ENCODE peak calls at places on chromosomes 4 and X, in six cellular contexts. One of them, this sample, is unnamed.

GRCh38 chr4:75248770-75249467 is 265.3 kb downstream of the RCHY1 start:
- DNase-seq in fibroblast of lung: no peak
- DNase-seq in WERI-Rb-1: no peak
- DNase-seq in HFFc6: no peak
- DNase-seq in cardiac fibroblast: peak; percentile 6
- DNase-seq in astrocyte of the spinal cord: no peak
- DNase-seq in this sample: no peak

GRCh38 chrX:374566-374965 is 12.1 kb downstream of the PPP2R3B start:
- DNase-seq in fibroblast of lung: no peak
- DNase-seq in WERI-Rb-1: no peak
- DNase-seq in HFFc6: no peak
- DNase-seq in cardiac fibroblast: no peak
- DNase-seq in astrocyte of the spinal cord: no peak
- DNase-seq in this sample: no peak

GRCh38 chr4:80529021-80529420 is 193.5 kb downstream of the CFAP299 start:
- DNase-seq in fibroblast of lung: peak; percentile 43
- DNase-seq in WERI-Rb-1: no peak
- DNase-seq in HFFc6: no peak
- DNase-seq in cardiac fibroblast: peak; percentile 7
- DNase-seq in astrocyte of the spinal cord: no peak
- DNase-seq in this sample: no peak

GRCh38 chr4:15765910-15766703 is 12.0 kb upstream of the CD38 start:
- DNase-seq in fibroblast of lung: no peak
- DNase-seq in WERI-Rb-1: no peak
- DNase-seq in HFFc6: no peak
- DNase-seq in cardiac fibroblast: no peak
- DNase-seq in astrocyte of the spinal cord: no peak
- DNase-seq in this sample: no peak

GRCh38 chrX:17459596-17459995 is 84.6 kb downstream of the NHS start:
- DNase-seq in fibroblast of lung: peak; percentile 70
- DNase-seq in WERI-Rb-1: no peak
- DNase-seq in HFFc6: no peak
- DNase-seq in cardiac fibroblast: peak; percentile 26
- DNase-seq in astrocyte of the spinal cord: peak; percentile 45
- DNase-seq in this sample: no peak

GRCh38 chrX:28582494-28582893 is 4.8 kb upstream of the IL1RAPL1 start:
- DNase-seq in fibroblast of lung: peak; percentile 32
- DNase-seq in WERI-Rb-1: no peak
- DNase-seq in HFFc6: no peak
- DNase-seq in cardiac fibroblast: no peak
- DNase-seq in astrocyte of the spinal cord: no peak
- DNase-seq in this sample: no peak

GRCh38 chr4:142480244-142480643 is 365.9 kb downstream of the INPP4B start:
- DNase-seq in fibroblast of lung: peak; percentile 12
- DNase-seq in WERI-Rb-1: no peak
- DNase-seq in HFFc6: peak; percentile 54
- DNase-seq in cardiac fibroblast: no peak
- DNase-seq in astrocyte of the spinal cord: peak; percentile 30
- DNase-seq in this sample: no peak

GRCh38 chr4:8560265-8561047 is 19.7 kb upstream of the GPR78 start:
- DNase-seq in fibroblast of lung: no peak
- DNase-seq in WERI-Rb-1: no peak
- DNase-seq in HFFc6: peak; percentile 25
- DNase-seq in cardiac fibroblast: no peak
- DNase-seq in astrocyte of the spinal cord: no peak
- DNase-seq in this sample: no peak

GRCh38 chr4:41935652-41936021 is 408 bp downstream of the TMEM33 start:
- DNase-seq in fibroblast of lung: peak; percentile 24
- DNase-seq in WERI-Rb-1: no peak
- DNase-seq in HFFc6: no peak
- DNase-seq in cardiac fibroblast: peak; percentile 11
- DNase-seq in astrocyte of the spinal cord: no peak
- DNase-seq in this sample: peak; percentile 34

GRCh38 chrX:119758682-119759332 is 419 bp downstream of the SOWAHD start:
- DNase-seq in fibroblast of lung: no peak
- DNase-seq in WERI-Rb-1: peak; percentile 25
- DNase-seq in HFFc6: no peak
- DNase-seq in cardiac fibroblast: no peak
- DNase-seq in astrocyte of the spinal cord: no peak
- DNase-seq in this sample: no peak

GRCh38 chr4:7938513-7939376 is 916 bp downstream of the AFAP1 start:
- DNase-seq in fibroblast of lung: peak; percentile 59
- DNase-seq in WERI-Rb-1: no peak
- DNase-seq in HFFc6: no peak
- DNase-seq in cardiac fibroblast: peak; percentile 63
- DNase-seq in astrocyte of the spinal cord: peak; percentile 43
- DNase-seq in this sample: no peak

GRCh38 chr4:667545-667925 is 6.5 kb downstream of the ATP5ME start:
- DNase-seq in fibroblast of lung: no peak
- DNase-seq in WERI-Rb-1: no peak
- DNase-seq in HFFc6: no peak
- DNase-seq in cardiac fibroblast: no peak
- DNase-seq in astrocyte of the spinal cord: no peak
- DNase-seq in this sample: no peak

GRCh38 chr4:47471064-47471463 is 7.6 kb upstream of the COMMD8 start:
- DNase-seq in fibroblast of lung: no peak
- DNase-seq in WERI-Rb-1: peak; percentile 18
- DNase-seq in HFFc6: no peak
- DNase-seq in cardiac fibroblast: no peak
- DNase-seq in astrocyte of the spinal cord: no peak
- DNase-seq in this sample: no peak

GRCh38 chr4:83113429-83113786 is 1.1 kb downstream of the PLAC8 start:
- DNase-seq in fibroblast of lung: no peak
- DNase-seq in WERI-Rb-1: no peak
- DNase-seq in HFFc6: peak; percentile 19
- DNase-seq in cardiac fibroblast: no peak
- DNase-seq in astrocyte of the spinal cord: no peak
- DNase-seq in this sample: no peak

GRCh38 chr4:81165853-81166430 is 49.1 kb downstream of the PRKG2 start:
- DNase-seq in fibroblast of lung: peak; percentile 22
- DNase-seq in WERI-Rb-1: no peak
- DNase-seq in HFFc6: no peak
- DNase-seq in cardiac fibroblast: no peak
- DNase-seq in astrocyte of the spinal cord: no peak
- DNase-seq in this sample: no peak

GRCh38 chr4:173001571-173001970 is 167.0 kb upstream of the GALNT7 start:
- DNase-seq in fibroblast of lung: peak; percentile 81
- DNase-seq in WERI-Rb-1: no peak
- DNase-seq in HFFc6: peak; percentile 6
- DNase-seq in cardiac fibroblast: peak; percentile 24
- DNase-seq in astrocyte of the spinal cord: peak; percentile 79
- DNase-seq in this sample: no peak

GRCh38 chr4:39576268-39576667 is 49.0 kb upstream of the UGDH start:
- DNase-seq in fibroblast of lung: no peak
- DNase-seq in WERI-Rb-1: no peak
- DNase-seq in HFFc6: peak; percentile 17
- DNase-seq in cardiac fibroblast: no peak
- DNase-seq in astrocyte of the spinal cord: no peak
- DNase-seq in this sample: peak; percentile 24

GRCh38 chr4:144647095-144647959 is 1.4 kb downstream of the HHIP start:
- DNase-seq in fibroblast of lung: peak; percentile 58
- DNase-seq in WERI-Rb-1: no peak
- DNase-seq in HFFc6: no peak
- DNase-seq in cardiac fibroblast: peak; percentile 76
- DNase-seq in astrocyte of the spinal cord: peak; percentile 75
- DNase-seq in this sample: no peak

GRCh38 chr4:111748157-111748556 is 397.1 kb upstream of the FAM241A start:
- DNase-seq in fibroblast of lung: no peak
- DNase-seq in WERI-Rb-1: peak; percentile 84
- DNase-seq in HFFc6: no peak
- DNase-seq in cardiac fibroblast: no peak
- DNase-seq in astrocyte of the spinal cord: no peak
- DNase-seq in this sample: no peak

GRCh38 chrX:151675121-151675746 is 20.0 kb upstream of the PRRG3 start:
- DNase-seq in fibroblast of lung: no peak
- DNase-seq in WERI-Rb-1: peak; percentile 89
- DNase-seq in HFFc6: no peak
- DNase-seq in cardiac fibroblast: no peak
- DNase-seq in astrocyte of the spinal cord: no peak
- DNase-seq in this sample: no peak

GRCh38 chrX:47278684-47279083 is 45.9 kb downstream of the USP11 start:
- DNase-seq in fibroblast of lung: peak; percentile 46
- DNase-seq in WERI-Rb-1: no peak
- DNase-seq in HFFc6: peak; percentile 37
- DNase-seq in cardiac fibroblast: no peak
- DNase-seq in astrocyte of the spinal cord: peak; percentile 41
- DNase-seq in this sample: no peak

DNA sequence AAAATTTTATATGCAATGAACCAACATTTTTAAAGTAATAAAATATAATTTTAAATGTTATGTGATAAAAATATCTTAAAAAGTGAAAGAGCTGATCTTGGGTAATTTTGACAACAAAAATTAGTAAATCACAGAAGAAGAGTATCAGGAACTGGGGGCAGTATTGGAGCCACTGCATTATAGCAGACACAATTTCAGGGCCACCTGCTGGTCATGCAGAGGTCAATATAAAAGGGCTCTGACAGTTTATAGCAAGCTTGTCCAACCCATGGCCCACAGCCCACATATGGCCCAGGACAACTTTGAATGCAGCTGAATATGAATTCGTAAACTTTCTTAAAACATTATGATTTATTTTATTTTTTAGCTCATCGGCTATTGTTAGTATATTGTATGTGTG is 13.0 kb upstream of the LEF1 start:
- DNase-seq in fibroblast of lung: no peak
- DNase-seq in WERI-Rb-1: peak; percentile 22
- DNase-seq in HFFc6: no peak
- DNase-seq in cardiac fibroblast: no peak
- DNase-seq in astrocyte of the spinal cord: no peak
- DNase-seq in this sample: peak; percentile 31
- TF ChIP-seq CTCF in fibroblast of lung: no peak
- TF ChIP-seq CTCF in WERI-Rb-1: peak; percentile 44
- TF ChIP-seq CTCF in HFFc6: peak; percentile 31
- TF ChIP-seq CTCF in cardiac fibroblast: no peak
- TF ChIP-seq CTCF in astrocyte of the spinal cord: no peak
- TF ChIP-seq CTCF in this sample: peak; percentile 44

GRCh38 chrX:3141031-3141430 is 99.8 kb downstream of the ARSF start:
- DNase-seq in fibroblast of lung: peak; percentile 37
- DNase-seq in WERI-Rb-1: no peak
- DNase-seq in HFFc6: no peak
- DNase-seq in cardiac fibroblast: no peak
- DNase-seq in astrocyte of the spinal cord: peak; percentile 29
- DNase-seq in this sample: no peak

GRCh38 chrX:3134316-3134715 is 93.0 kb downstream of the ARSF start:
- DNase-seq in fibroblast of lung: no peak
- DNase-seq in WERI-Rb-1: no peak
- DNase-seq in HFFc6: no peak
- DNase-seq in cardiac fibroblast: no peak
- DNase-seq in astrocyte of the spinal cord: no peak
- DNase-seq in this sample: no peak

DNA sequence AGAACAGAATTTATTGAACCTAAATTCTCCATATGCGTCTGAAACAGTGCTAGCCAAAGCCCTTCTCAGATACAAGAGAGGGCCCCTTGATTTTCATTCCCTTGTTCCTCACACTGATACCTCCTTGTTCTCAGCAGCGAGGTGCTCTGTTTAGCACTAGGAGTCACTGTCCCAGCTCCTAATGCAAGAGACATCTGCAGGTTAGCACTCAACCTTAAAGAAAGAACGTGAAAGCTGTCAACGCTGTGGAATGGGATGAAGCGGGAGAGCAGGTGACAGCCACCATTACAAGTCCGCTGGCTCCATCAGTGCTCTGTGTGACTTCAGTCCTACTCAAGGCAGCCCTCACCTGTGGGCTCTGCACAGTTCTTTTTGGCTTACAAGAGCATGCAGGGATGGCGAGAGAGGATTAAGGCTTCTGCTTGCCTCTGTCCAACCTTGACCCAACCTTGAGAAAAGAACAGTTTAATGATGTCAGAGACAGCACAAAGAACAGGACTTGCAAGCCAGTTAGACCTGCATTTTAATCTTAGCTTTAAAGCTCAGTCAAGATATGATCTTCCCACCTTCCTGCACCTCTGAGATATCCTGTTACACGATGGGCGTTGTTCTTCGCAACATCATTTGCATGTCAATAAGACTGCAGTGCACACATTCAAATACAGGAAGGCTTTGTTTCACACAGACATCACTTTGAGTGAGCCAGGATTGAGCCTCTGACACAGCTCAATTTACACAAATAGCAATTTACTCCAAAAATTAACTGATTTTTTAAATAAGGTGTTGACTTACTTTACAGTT is 95.1 kb downstream of the ARSF start:
- DNase-seq in fibroblast of lung: no peak
- DNase-seq in WERI-Rb-1: no peak
- DNase-seq in HFFc6: no peak
- DNase-seq in cardiac fibroblast: no peak
- DNase-seq in astrocyte of the spinal cord: no peak
- DNase-seq in this sample: no peak
- TF ChIP-seq CTCF in fibroblast of lung: no peak
- TF ChIP-seq CTCF in WERI-Rb-1: no peak
- TF ChIP-seq CTCF in HFFc6: no peak
- TF ChIP-seq CTCF in cardiac fibroblast: no peak
- TF ChIP-seq CTCF in astrocyte of the spinal cord: no peak
- TF ChIP-seq CTCF in this sample: no peak

DNA sequence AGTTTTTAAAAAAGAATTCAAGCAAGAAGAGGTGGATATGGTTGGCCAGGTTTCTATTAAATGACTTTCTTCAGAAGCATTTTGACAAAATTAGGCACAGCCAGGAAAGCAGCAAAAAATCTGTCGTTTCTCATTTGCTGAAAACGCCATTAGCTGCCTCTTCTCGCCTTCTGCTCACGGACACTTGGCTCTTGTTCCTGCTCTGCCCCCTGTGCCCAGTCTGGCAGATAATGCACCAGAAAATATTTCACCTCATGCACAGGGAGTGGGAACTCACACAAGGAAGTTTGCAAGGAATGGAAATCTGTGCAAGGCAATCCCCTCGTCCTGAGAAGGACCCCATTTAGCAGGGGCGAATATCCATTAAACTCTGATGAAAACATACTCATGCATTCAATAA is 260.0 kb downstream of the PACRGL start:
- DNase-seq in fibroblast of lung: no peak
- DNase-seq in WERI-Rb-1: no peak
- DNase-seq in HFFc6: no peak
- DNase-seq in cardiac fibroblast: no peak
- DNase-seq in astrocyte of the spinal cord: no peak
- DNase-seq in this sample: no peak
- TF ChIP-seq CTCF in fibroblast of lung: no peak
- TF ChIP-seq CTCF in WERI-Rb-1: no peak
- TF ChIP-seq CTCF in HFFc6: no peak
- TF ChIP-seq CTCF in cardiac fibroblast: no peak
- TF ChIP-seq CTCF in astrocyte of the spinal cord: no peak
- TF ChIP-seq CTCF in this sample: no peak

DNA sequence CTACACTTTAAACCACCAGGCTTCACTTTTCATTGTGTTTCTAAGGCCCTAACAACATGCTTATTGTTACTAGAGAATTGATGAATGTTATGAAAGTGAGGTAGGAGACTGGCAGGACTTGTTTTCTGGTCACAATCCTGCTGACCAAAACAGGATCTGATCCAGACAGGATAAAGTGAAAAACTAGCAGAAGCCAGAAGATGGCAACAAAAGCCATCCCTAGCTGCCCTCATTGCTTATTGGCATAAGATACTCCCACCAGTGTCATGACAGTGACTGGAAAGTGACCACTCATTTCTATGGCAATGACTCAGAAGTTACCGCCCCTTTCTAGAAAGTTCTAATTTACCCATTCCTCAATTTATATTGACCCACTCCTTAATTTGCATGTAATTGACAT is 29.9 kb upstream of the FGG start:
- DNase-seq in fibroblast of lung: no peak
- DNase-seq in WERI-Rb-1: no peak
- DNase-seq in HFFc6: no peak
- DNase-seq in cardiac fibroblast: no peak
- DNase-seq in astrocyte of the spinal cord: no peak
- DNase-seq in this sample: no peak
- TF ChIP-seq CTCF in fibroblast of lung: no peak
- TF ChIP-seq CTCF in WERI-Rb-1: no peak
- TF ChIP-seq CTCF in HFFc6: no peak
- TF ChIP-seq CTCF in cardiac fibroblast: no peak
- TF ChIP-seq CTCF in astrocyte of the spinal cord: no peak
- TF ChIP-seq CTCF in this sample: no peak